ENCODE peak calls at places on chromosomes 5 and 9, in five cellular contexts. D is CD8-positive, alpha-beta T cell; P is cardiac muscle cell; Z is GM12865; X is left lung. O is an unnamed sample.

GRCh38 chr5:149841844-149842793 is 102.5 kb downstream of the PDE6A start:
- DNase-seq in Z (no peak), P (peak; percentile 29), X (no peak), D (no peak), O (no peak)

GRCh38 chr5:67730917-67731474 is 484.6 kb upstream of the PIK3R1 start:
- DNase-seq in Z (no peak), D (no peak), X (no peak), P (peak; percentile 12), O (no peak)

GRCh38 chr5:128252794-128253193 is 169.2 kb downstream of the SLC12A2 start:
- DNase-seq in X (no peak), Z (no peak), D (no peak), P (no peak), O (no peak)

GRCh38 chr5:2205185-2205585 is 322.5 kb upstream of the IRX4 start:
- DNase-seq in P (no peak), Z (no peak), D (no peak), X (no peak), O (no peak)

GRCh38 chr9:114205171-114206015 is 50.1 kb downstream of the COL27A1 start:
- DNase-seq in D (no peak), P (no peak), Z (no peak), X (peak; percentile 61), O (no peak)

GRCh38 chr9:109437286-109437685 is 60.8 kb downstream of the PTPN3 start:
- DNase-seq in Z (no peak), X (no peak), D (no peak), P (no peak), O (no peak)

GRCh38 chr9:89508951-89509607 is 11.2 kb upstream of the SEMA4D start:
- DNase-seq in D (no peak), Z (no peak), P (no peak), X (no peak), O (no peak)

GRCh38 chr5:86679529-86679928 is 61.8 kb downstream of the COX7C start:
- DNase-seq in Z (peak; percentile 30), P (peak; percentile 53), X (no peak), D (no peak), O (peak; percentile 44)

GRCh38 chr5:10277773-10278630 is 27.9 kb downstream of the CCT5 start:
- DNase-seq in X (no peak), D (no peak), Z (no peak), P (no peak), O (no peak)

GRCh38 chr5:122415481-122416120 is 103.6 kb downstream of the SNCAIP start:
- DNase-seq in X (no peak), D (no peak), P (peak; percentile 83), Z (peak; percentile 80), O (peak; percentile 16)

GRCh38 chr5:52283221-52283620 is 504.5 kb upstream of the ITGA1 start:
- DNase-seq in D (no peak), X (no peak), P (no peak), Z (no peak), O (no peak)

GRCh38 chr9:137305060-137305787 is 3.2 kb upstream of the NRARP start:
- DNase-seq in D (peak; percentile 58), Z (peak; percentile 49), P (peak; percentile 59), X (peak; percentile 85), O (peak; percentile 15)

GRCh38 chr5:170357853-170358497 is 31.2 kb downstream of the KCNMB1 start:
- DNase-seq in Z (no peak), P (no peak), D (no peak), X (peak; percentile 92), O (no peak)

GRCh38 chr9:18980124-18980660 is 52.8 kb downstream of the SAXO1 start:
- DNase-seq in X (no peak), D (no peak), Z (no peak), P (no peak), O (no peak)

GRCh38 chr9:119369670-119370366 is 583 bp upstream of the BRINP1 start:
- DNase-seq in P (no peak), Z (no peak), D (no peak), X (peak; percentile 55), O (no peak)

GRCh38 chr9:124869986-124870560 is 8.1 kb downstream of the ARPC5L start:
- DNase-seq in D (peak; percentile 87), P (peak; percentile 22), Z (peak; percentile 91), X (no peak), O (peak; percentile 47)

GRCh38 chr9:107548298-107549142 is 59.0 kb upstream of the KLF4 start:
- DNase-seq in P (no peak), X (no peak), Z (peak; percentile 38), D (no peak), O (no peak)

GRCh38 chr5:1511651-1512540 is 11.9 kb downstream of the LPCAT1 start:
- DNase-seq in Z (peak; percentile 47), X (peak; percentile 80), D (peak; percentile 18), P (no peak), O (no peak)

GRCh38 chr5:170366276-170366675 is 22.9 kb downstream of the KCNMB1 start:
- DNase-seq in P (no peak), X (no peak), Z (no peak), D (no peak), O (no peak)

GRCh38 chr5:56455417-56455816 is 222.3 kb upstream of the ANKRD55 start:
- DNase-seq in Z (no peak), D (no peak), P (no peak), X (no peak), O (no peak)

GRCh38 chr9:13988944-13989343 is 325.0 kb downstream of the NFIB start:
- DNase-seq in P (no peak), Z (no peak), X (no peak), D (no peak), O (no peak)

GRCh38 chr9:23160952-23161469 is 665.0 kb downstream of the ELAVL2 start:
- DNase-seq in Z (no peak), X (peak; percentile 31), P (no peak), D (no peak), O (no peak)

GRCh38 chr5:113825143-113825542 is 311.6 kb downstream of the YTHDC2 start:
- DNase-seq in P (no peak), X (no peak), D (no peak), Z (no peak), O (no peak)

GRCh38 chr5:133801955-133802751 is 166.3 kb downstream of the C5orf15 start:
- DNase-seq in X (no peak), Z (no peak), D (no peak), P (peak; percentile 54), O (no peak)

GRCh38 chr9:16475257-16475656 is 395.2 kb downstream of the BNC2 start:
- DNase-seq in P (no peak), Z (no peak), D (no peak), X (no peak), O (no peak)

GRCh38 chr9:137382728-137383452 is 40.1 kb downstream of the EXD3 start:
- DNase-seq in X (peak; percentile 76), Z (no peak), P (no peak), D (no peak), O (no peak)

GRCh38 chr5:83608122-83608521 is 112.5 kb downstream of the HAPLN1 start:
- DNase-seq in P (peak; percentile 72), D (no peak), Z (peak; percentile 48), X (no peak), O (peak; percentile 9)

GRCh38 chr9:32502459-32502858 is 23.5 kb downstream of the RIGI start:
- DNase-seq in D (no peak), Z (no peak), P (no peak), X (no peak), O (no peak)

GRCh38 chr5:10064546-10065215 is 185.0 kb downstream of the ATPSCKMT start:
- DNase-seq in D (no peak), Z (no peak), X (no peak), P (no peak), O (no peak)

GRCh38 chr5:179119415-179120170 is 59.4 kb downstream of the ZNF354C start:
- DNase-seq in X (peak; percentile 55), P (no peak), Z (no peak), D (no peak), O (no peak)

GRCh38 chr9:18473551-18474279 is at the start of gene ADAMTSL1:
- DNase-seq in X (no peak), P (peak; percentile 82), Z (no peak), D (no peak), O (no peak)

GRCh38 chr5:152259702-152260101 is 145.4 kb downstream of the NMUR2 start:
- DNase-seq in Z (no peak), D (no peak), X (no peak), P (no peak), O (no peak)

GRCh38 chr5:36407396-36407795 is 105.7 kb upstream of the RANBP3L start:
- DNase-seq in P (no peak), D (no peak), Z (no peak), X (no peak), O (no peak)

GRCh38 chr5:141343242-141343952 is at the start of gene PCDHGA3:
- DNase-seq in D (no peak), X (no peak), P (no peak), Z (peak; percentile 21), O (no peak)

GRCh38 chr5:155489949-155490348 is 476.4 kb downstream of the KIF4B start:
- DNase-seq in X (no peak), Z (no peak), P (no peak), D (no peak), O (no peak)

DNA sequence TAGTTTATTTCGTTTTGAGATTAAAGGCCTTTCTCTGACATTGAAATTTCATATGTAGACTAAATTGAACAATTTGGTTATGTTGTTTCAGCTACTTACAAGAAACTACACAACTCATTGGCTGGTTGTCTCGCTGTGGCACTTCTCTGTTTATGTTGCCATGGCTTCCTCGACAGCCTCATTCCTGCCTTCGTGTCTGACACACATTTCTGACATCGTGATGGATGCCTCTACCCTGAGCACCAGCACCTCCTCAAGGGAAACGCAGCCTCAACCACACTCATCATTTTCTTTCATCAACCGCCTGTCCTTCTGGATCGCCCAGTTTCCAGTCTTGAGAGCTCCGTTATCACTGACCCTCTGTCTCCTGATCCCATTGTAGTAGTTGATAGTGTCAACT is 562.8 kb downstream of the PDE4D start:
- DNase-seq in P (no peak), X (no peak), Z (no peak), D (no peak), O (no peak)
- H3K4me3 ChIP-seq in P (no peak overlapping the region), X (no peak overlapping the region), Z (no peak overlapping the region), D (no peak overlapping the region), O (no peak overlapping the region)

GRCh38 chr9:133143639-133144141 is 20.0 kb downstream of the GBGT1 start:
- DNase-seq in P (no peak), Z (no peak), D (no peak), X (no peak), O (no peak)
- H3K4me3 ChIP-seq in P (no peak overlapping the region), Z (peak overlapping the region; percentile 51), D (peak overlapping the region; percentile 41), X (no peak overlapping the region), O (peak overlapping the region; percentile 41)

GRCh38 chr5:79878721-79879336 is 112.2 kb downstream of the MTX3 start:
- DNase-seq in X (no peak), Z (peak; percentile 44), P (peak; percentile 9), D (no peak), O (peak; percentile 24)
- H3K4me3 ChIP-seq in X (no peak overlapping the region), Z (no peak overlapping the region), P (no peak overlapping the region), D (no peak overlapping the region), O (no peak overlapping the region)

DNA sequence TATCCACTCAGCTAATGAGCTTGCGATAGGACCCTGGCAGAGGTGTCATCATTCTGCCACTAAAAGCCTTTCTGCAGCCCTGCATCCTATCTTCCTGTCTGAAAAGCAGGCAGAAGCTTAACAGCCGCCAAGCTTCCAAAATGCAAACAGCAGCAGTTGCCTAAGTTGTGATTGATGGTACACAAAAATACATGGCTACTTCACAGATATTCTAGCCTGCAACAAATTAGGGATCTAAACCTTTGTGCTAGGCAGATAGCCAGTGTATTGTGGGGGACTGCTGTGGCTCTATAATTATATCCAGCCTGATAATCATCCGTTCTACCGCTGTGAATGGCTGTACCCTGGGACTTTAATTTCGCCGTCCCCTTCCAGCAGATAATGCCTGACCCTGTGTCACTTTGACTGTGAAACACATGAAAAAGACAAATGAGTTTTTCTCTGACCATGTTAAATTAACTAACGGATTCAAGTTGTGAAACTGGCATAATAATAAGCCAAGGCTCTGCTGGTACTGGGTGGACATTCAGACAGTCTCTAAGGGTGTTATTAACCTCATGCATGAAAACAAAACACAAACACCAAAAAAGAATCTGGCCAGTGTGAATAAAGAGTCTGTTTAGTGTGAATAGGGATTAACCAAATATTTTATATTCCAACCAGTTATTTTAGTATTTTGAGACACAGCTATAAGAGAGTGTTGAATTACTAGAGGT is 45.9 kb downstream of the SEMA6A start:
- DNase-seq in D (no peak), X (no peak), Z (no peak), P (peak; percentile 20), O (no peak)
- H3K4me3 ChIP-seq in D (no peak overlapping the region), X (no peak overlapping the region), Z (no peak overlapping the region), P (no peak overlapping the region), O (no peak overlapping the region)